ENCODE peak calls at places on chromosomes 16 and 17, in six cellular contexts. One of them, this sample, is unnamed.

GRCh38 chr17:21389352-21389751 is 13.2 kb downstream of the KCNJ12 start:
- DNase-seq in WTC11: no peak
- DNase-seq in activated CD8-positive, alpha-beta memory T cell treated with anti-CD3 and anti-CD28 coated beads for 48 hours: no peak
- DNase-seq in GM12865: no peak
- DNase-seq in NCI-H1105 treated with DMSO at 0.1 percent for 48 hours: no peak
- DNase-seq in NCI-H345: no peak
- DNase-seq in this sample: no peak

GRCh38 chr17:32487460-32488176 is 825 bp downstream of the CDK5R1 start:
- DNase-seq in WTC11: no peak
- DNase-seq in activated CD8-positive, alpha-beta memory T cell treated with anti-CD3 and anti-CD28 coated beads for 48 hours: no peak
- DNase-seq in GM12865: peak
- DNase-seq in NCI-H1105 treated with DMSO at 0.1 percent for 48 hours: no peak
- DNase-seq in NCI-H345: no peak
- DNase-seq in this sample: no peak

GRCh38 chr16:14286381-14287230 is 215.5 kb downstream of the MRTFB start:
- DNase-seq in WTC11: peak
- DNase-seq in activated CD8-positive, alpha-beta memory T cell treated with anti-CD3 and anti-CD28 coated beads for 48 hours: no peak
- DNase-seq in GM12865: peak
- DNase-seq in NCI-H1105 treated with DMSO at 0.1 percent for 48 hours: no peak
- DNase-seq in NCI-H345: no peak
- DNase-seq in this sample: peak

GRCh38 chr16:21568502-21569189 is 30.7 kb upstream of the METTL9 start:
- DNase-seq in WTC11: no peak
- DNase-seq in activated CD8-positive, alpha-beta memory T cell treated with anti-CD3 and anti-CD28 coated beads for 48 hours: no peak
- DNase-seq in GM12865: no peak
- DNase-seq in NCI-H1105 treated with DMSO at 0.1 percent for 48 hours: no peak
- DNase-seq in NCI-H345: no peak
- DNase-seq in this sample: no peak

GRCh38 chr17:54891176-54891821 is 9.4 kb upstream of the TOM1L1 start:
- DNase-seq in WTC11: peak
- DNase-seq in activated CD8-positive, alpha-beta memory T cell treated with anti-CD3 and anti-CD28 coated beads for 48 hours: no peak
- DNase-seq in GM12865: peak
- DNase-seq in NCI-H1105 treated with DMSO at 0.1 percent for 48 hours: peak
- DNase-seq in NCI-H345: peak
- DNase-seq in this sample: no peak

GRCh38 chr17:66353937-66354401 is 51.6 kb downstream of the PRKCA start:
- DNase-seq in WTC11: no peak
- DNase-seq in activated CD8-positive, alpha-beta memory T cell treated with anti-CD3 and anti-CD28 coated beads for 48 hours: no peak
- DNase-seq in GM12865: no peak
- DNase-seq in NCI-H1105 treated with DMSO at 0.1 percent for 48 hours: no peak
- DNase-seq in NCI-H345: no peak
- DNase-seq in this sample: no peak

GRCh38 chr17:2138768-2139167 is 83.9 kb downstream of the HIC1 start:
- DNase-seq in WTC11: no peak
- DNase-seq in activated CD8-positive, alpha-beta memory T cell treated with anti-CD3 and anti-CD28 coated beads for 48 hours: no peak
- DNase-seq in GM12865: peak
- DNase-seq in NCI-H1105 treated with DMSO at 0.1 percent for 48 hours: peak
- DNase-seq in NCI-H345: no peak
- DNase-seq in this sample: no peak

GRCh38 chr16:48117217-48118105 is 38.3 kb downstream of the ABCC12 start:
- DNase-seq in WTC11: peak
- DNase-seq in activated CD8-positive, alpha-beta memory T cell treated with anti-CD3 and anti-CD28 coated beads for 48 hours: peak
- DNase-seq in GM12865: peak
- DNase-seq in NCI-H1105 treated with DMSO at 0.1 percent for 48 hours: peak
- DNase-seq in NCI-H345: peak
- DNase-seq in this sample: peak

GRCh38 chr16:88695753-88696152 is 9.4 kb upstream of the SNAI3 start:
- DNase-seq in WTC11: no peak
- DNase-seq in activated CD8-positive, alpha-beta memory T cell treated with anti-CD3 and anti-CD28 coated beads for 48 hours: no peak
- DNase-seq in GM12865: no peak
- DNase-seq in NCI-H1105 treated with DMSO at 0.1 percent for 48 hours: no peak
- DNase-seq in NCI-H345: no peak
- DNase-seq in this sample: no peak

GRCh38 chr17:60724647-60725046 is 47.0 kb downstream of the BCAS3 start:
- DNase-seq in WTC11: no peak
- DNase-seq in activated CD8-positive, alpha-beta memory T cell treated with anti-CD3 and anti-CD28 coated beads for 48 hours: no peak
- DNase-seq in GM12865: peak
- DNase-seq in NCI-H1105 treated with DMSO at 0.1 percent for 48 hours: no peak
- DNase-seq in NCI-H345: no peak
- DNase-seq in this sample: no peak

GRCh38 chr17:45305532-45306087 is 11.2 kb downstream of the MAP3K14 start:
- DNase-seq in WTC11: no peak
- DNase-seq in activated CD8-positive, alpha-beta memory T cell treated with anti-CD3 and anti-CD28 coated beads for 48 hours: no peak
- DNase-seq in GM12865: no peak
- DNase-seq in NCI-H1105 treated with DMSO at 0.1 percent for 48 hours: no peak
- DNase-seq in NCI-H345: no peak
- DNase-seq in this sample: no peak

GRCh38 chr16:56041556-56042140 is 149.6 kb upstream of the GNAO1 start:
- DNase-seq in WTC11: peak
- DNase-seq in activated CD8-positive, alpha-beta memory T cell treated with anti-CD3 and anti-CD28 coated beads for 48 hours: no peak
- DNase-seq in GM12865: peak
- DNase-seq in NCI-H1105 treated with DMSO at 0.1 percent for 48 hours: peak
- DNase-seq in NCI-H345: peak
- DNase-seq in this sample: peak

GRCh38 chr17:2814499-2815341 is 18.5 kb downstream of the RAP1GAP2 start:
- DNase-seq in WTC11: no peak
- DNase-seq in activated CD8-positive, alpha-beta memory T cell treated with anti-CD3 and anti-CD28 coated beads for 48 hours: peak
- DNase-seq in GM12865: peak
- DNase-seq in NCI-H1105 treated with DMSO at 0.1 percent for 48 hours: no peak
- DNase-seq in NCI-H345: no peak
- DNase-seq in this sample: peak

GRCh38 chr16:4682084-4682581 is 11.2 kb upstream of the NUDT16L1 start:
- DNase-seq in WTC11: no peak
- DNase-seq in activated CD8-positive, alpha-beta memory T cell treated with anti-CD3 and anti-CD28 coated beads for 48 hours: no peak
- DNase-seq in GM12865: no peak
- DNase-seq in NCI-H1105 treated with DMSO at 0.1 percent for 48 hours: no peak
- DNase-seq in NCI-H345: no peak
- DNase-seq in this sample: no peak

GRCh38 chr17:32915108-32915700 is 12.7 kb upstream of the TMEM98 start:
- DNase-seq in WTC11: no peak
- DNase-seq in activated CD8-positive, alpha-beta memory T cell treated with anti-CD3 and anti-CD28 coated beads for 48 hours: no peak
- DNase-seq in GM12865: no peak
- DNase-seq in NCI-H1105 treated with DMSO at 0.1 percent for 48 hours: no peak
- DNase-seq in NCI-H345: no peak
- DNase-seq in this sample: no peak

GRCh38 chr16:1665829-1666228 is 12.2 kb upstream of the JPT2 start:
- DNase-seq in WTC11: no peak
- DNase-seq in activated CD8-positive, alpha-beta memory T cell treated with anti-CD3 and anti-CD28 coated beads for 48 hours: no peak
- DNase-seq in GM12865: no peak
- DNase-seq in NCI-H1105 treated with DMSO at 0.1 percent for 48 hours: no peak
- DNase-seq in NCI-H345: no peak
- DNase-seq in this sample: no peak

GRCh38 chr17:7133424-7133823 is 18.8 kb upstream of the ASGR2 start:
- DNase-seq in WTC11: peak
- DNase-seq in activated CD8-positive, alpha-beta memory T cell treated with anti-CD3 and anti-CD28 coated beads for 48 hours: peak
- DNase-seq in GM12865: peak
- DNase-seq in NCI-H1105 treated with DMSO at 0.1 percent for 48 hours: no peak
- DNase-seq in NCI-H345: no peak
- DNase-seq in this sample: peak